ENCODE peak calls at places on chromosomes 1 and 21, in five cellular contexts. F, N, Y, J and S are unnamed samples.

GRCh38 chr1:222182641-222183040 is 365.3 kb downstream of the HHIPL2 start:
- DNase-seq in F (no peak), J (no peak), N (no peak), Y (no peak), S (no peak)

GRCh38 chr21:41446571-41446970 is 20.5 kb downstream of the MX1 start:
- DNase-seq in N (peak), Y (no peak), F (no peak), J (no peak), S (no peak)

GRCh38 chr1:44835738-44836675 is 7.0 kb downstream of the PTCH2 start:
- DNase-seq in N (peak), J (peak), F (peak), Y (peak), S (peak)

GRCh38 chr1:183097438-183098051 is 74.3 kb downstream of the LAMC1 start:
- DNase-seq in N (no peak), Y (peak), F (no peak), J (no peak), S (no peak)

GRCh38 chr1:16151200-16151708 is 4.6 kb downstream of the EPHA2 start:
- DNase-seq in J (no peak), F (no peak), Y (no peak), N (no peak), S (no peak)

GRCh38 chr1:8905582-8906191 is 27.2 kb upstream of the ENO1 start:
- DNase-seq in Y (peak), J (no peak), F (no peak), N (no peak), S (no peak)

GRCh38 chr1:173253046-173253445 is 45.9 kb upstream of the TNFSF4 start:
- DNase-seq in N (no peak), F (no peak), J (no peak), Y (no peak), S (no peak)

GRCh38 chr21:37459575-37459974 is 93.0 kb downstream of the DYRK1A start:
- DNase-seq in N (no peak), Y (no peak), J (no peak), F (no peak), S (no peak)

GRCh38 chr1:33295023-33295422 is 25.9 kb downstream of the A3GALT2 start:
- DNase-seq in J (no peak), Y (no peak), N (no peak), F (no peak), S (no peak)

GRCh38 chr1:33130297-33130696 is 49.3 kb downstream of the AZIN2 start:
- DNase-seq in F (no peak), J (no peak), N (no peak), Y (no peak), S (no peak)

GRCh38 chr1:177355575-177355974 is 184.8 kb downstream of the BRINP2 start:
- DNase-seq in F (no peak), N (no peak), J (no peak), Y (peak), S (no peak)

GRCh38 chr1:15155760-15156743 is 2.5 kb downstream of the TMEM51 start:
- DNase-seq in Y (no peak), J (no peak), F (no peak), N (no peak), S (no peak)

DNA sequence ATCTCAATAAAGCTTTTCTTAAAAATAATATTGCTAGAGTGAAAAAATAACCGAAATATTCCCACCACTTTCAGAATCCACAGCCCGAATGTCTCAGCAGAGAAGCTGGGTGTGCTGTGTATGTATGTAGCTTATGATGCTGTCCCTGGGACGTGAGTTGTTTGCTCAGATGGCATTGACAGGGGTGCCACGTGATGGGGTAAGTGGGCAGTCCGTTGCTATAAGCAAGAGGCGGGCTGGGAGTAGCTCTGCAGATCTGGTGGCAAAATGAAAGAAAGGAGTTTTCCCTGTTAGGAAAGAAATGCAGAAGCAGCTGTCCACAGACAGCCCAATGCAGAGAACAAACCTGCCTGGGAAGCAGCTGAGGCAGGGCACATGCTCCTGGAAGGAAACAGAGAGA is 3.8 kb upstream of the FAM20B start:
- DNase-seq in N (no peak), F (no peak), J (no peak), Y (no peak), S (no peak)
- H3K4me3 ChIP-seq in N (no peak), F (no peak), J (no peak), Y (no peak), S (no peak)

DNA sequence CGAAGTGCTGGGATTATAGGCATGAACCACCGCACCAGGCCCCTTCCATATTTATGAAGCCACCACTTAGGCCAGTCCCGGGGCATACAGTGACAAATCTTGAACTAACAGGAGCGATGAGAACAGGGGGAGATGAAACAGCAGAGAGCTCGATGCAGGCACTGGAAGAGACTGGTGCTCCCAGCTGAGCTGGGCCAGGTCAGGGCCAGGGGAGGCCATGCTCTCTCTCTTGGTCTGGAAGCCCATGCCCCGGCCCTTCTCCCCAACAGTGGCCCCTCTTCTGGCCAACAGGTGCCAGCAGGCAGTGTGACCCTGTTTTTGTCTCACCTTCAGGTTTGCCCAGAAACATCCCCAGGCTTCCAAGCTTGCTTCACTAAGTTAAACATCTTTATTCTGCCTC is 269.9 kb upstream of the C1orf174 start:
- DNase-seq in N (no peak), F (no peak), J (no peak), Y (no peak), S (no peak)
- H3K4me3 ChIP-seq in N (no peak), F (no peak), J (no peak), Y (no peak), S (no peak)

DNA sequence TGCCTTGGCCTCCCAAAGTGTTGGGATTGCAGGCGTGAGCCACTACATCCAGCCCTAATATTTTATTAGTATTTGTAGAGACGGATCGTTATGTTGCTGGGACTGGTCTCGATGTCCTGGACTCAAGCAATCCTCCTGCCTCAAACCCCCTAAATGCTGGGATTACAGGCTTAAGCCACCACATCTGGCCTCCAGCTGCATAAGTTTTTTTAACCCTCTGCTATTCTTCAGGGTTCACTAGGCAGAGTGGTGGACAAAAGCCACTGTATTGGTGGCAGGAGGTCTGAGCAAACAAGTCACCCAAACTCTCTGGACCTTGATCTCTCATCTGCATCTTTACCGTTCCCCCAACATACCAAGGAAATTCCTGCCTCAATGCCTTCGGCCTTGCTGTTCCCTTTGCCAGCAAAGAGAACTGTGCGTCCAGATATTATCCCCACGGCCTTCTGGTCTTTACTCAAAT is 10.1 kb upstream of the CLIC4 start:
- DNase-seq in J (no peak), Y (no peak), N (peak), F (no peak), S (no peak)
- H3K4me3 ChIP-seq in J (no peak), Y (no peak), N (no peak), F (no peak), S (no peak)

GRCh38 chr1:27567931-27568246 is 36.1 kb downstream of the AHDC1 start:
- DNase-seq in Y (peak), F (no peak), J (no peak), N (no peak), S (no peak)

GRCh38 chr1:27569506-27570382 is 34.2 kb downstream of the AHDC1 start:
- DNase-seq in Y (no peak), J (no peak), F (no peak), N (peak), S (no peak)

GRCh38 chr1:27568247-27569087 is 35.5 kb downstream of the AHDC1 start:
- DNase-seq in Y (peak), N (peak), J (peak), F (peak), S (peak)

GRCh38 chr1:27570383-27570755 is 33.6 kb downstream of the AHDC1 start:
- DNase-seq in N (no peak), J (no peak), F (no peak), Y (no peak), S (no peak)

DNA sequence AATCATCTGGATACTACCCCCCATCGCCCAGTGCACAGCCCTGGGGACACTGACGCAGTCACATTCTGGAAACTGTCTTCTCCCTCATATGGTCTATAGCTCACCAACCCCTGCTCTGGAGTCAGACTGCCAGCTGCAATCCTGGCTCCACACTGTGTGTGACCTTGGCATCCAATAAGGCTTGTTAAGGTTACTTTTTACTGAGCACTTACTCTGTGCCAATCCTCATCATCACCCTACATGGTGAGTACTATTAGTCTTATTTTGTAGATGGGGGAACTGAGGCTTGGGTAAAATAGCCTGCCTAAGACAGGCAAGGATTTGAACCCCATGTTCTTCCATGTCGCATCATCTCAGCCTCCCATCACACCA is 34.9 kb downstream of the AHDC1 start:
- DNase-seq in N (no peak), J (no peak), F (no peak), Y (no peak), S (no peak)
- H3K4me3 ChIP-seq in N (no peak), J (peak), F (peak), Y (no peak), S (peak)

GRCh38 chr1:161128591-161129420 is 3.7 kb downstream of the DEDD start:
- DNase-seq in J (no peak), F (no peak), N (no peak), Y (no peak), S (no peak)

GRCh38 chr1:161132410-161133219 is at the start of gene DEDD:
- DNase-seq in J (peak), N (peak), F (peak), Y (peak), S (peak)

GRCh38 chr1:161131721-161132409 is 602 bp downstream of the DEDD start:
- DNase-seq in J (no peak), N (no peak), Y (peak), F (peak), S (no peak)

GRCh38 chr1:161127649-161128048 is 4.8 kb downstream of the DEDD start:
- DNase-seq in Y (no peak), F (no peak), N (no peak), J (no peak), S (no peak)

GRCh38 chr1:161130266-161130665 is 2.2 kb downstream of the DEDD start:
- DNase-seq in F (no peak), Y (no peak), J (no peak), N (no peak), S (no peak)
- H3K4me3 ChIP-seq in F (no peak), Y (no peak), J (no peak), N (no peak), S (no peak)

GRCh38 chr1:27357281-27358037 is 9.3 kb downstream of the MAP3K6 start:
- DNase-seq in J (peak), N (peak), F (peak), Y (peak), S (peak)
- H3K4me3 ChIP-seq in J (peak), N (no peak), F (peak), Y (no peak), S (peak)

DNA sequence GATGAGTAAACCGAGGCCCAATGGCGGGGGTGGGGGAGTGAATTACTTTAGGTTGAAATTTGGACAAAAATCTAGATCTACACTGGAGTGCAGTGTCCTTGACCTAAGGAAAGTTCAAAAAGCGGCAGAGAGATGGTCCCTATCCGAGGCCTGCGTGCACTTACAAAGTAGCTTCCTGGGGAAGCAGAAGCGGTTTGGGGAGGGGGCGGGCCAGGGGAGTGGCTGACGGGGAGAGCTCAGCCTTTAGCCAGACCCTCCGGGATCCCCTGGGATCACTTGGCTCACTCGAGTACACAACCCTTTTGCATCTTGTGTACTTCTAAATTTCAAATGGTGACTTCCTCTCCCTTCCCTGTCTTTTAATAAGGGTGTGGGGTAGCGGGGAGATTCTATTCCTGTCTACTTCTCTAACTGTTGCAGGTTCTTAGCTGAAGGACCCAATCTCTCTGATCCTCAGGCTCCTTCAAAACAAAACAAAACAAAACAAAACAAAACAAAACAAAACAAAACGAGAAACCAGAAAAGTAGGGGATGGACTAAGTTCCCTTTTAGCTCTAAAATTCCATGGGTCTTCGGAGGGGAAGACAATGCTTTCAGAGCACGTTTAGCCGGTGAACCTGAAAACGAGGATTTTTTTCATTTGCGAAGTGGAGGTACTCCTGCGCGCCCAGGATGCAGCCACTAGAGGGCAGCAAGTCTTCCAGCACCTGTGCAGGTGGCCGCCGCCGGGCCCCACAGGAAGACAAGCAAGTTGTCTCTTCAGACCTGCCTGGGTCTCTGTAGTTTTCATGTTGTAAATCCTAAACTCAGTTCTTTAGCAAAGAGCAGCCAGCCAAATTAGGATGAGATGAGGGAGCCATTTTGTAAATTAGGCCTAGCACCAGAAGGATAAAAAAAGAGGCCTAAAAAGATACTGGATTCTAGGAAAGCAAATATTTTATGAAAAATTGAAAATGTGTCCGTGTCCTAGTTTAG is 17.9 kb upstream of the SNX27 start:
- DNase-seq in Y (peak), F (peak), N (peak), J (peak), S (peak)
- H3K4me3 ChIP-seq in Y (no peak), F (no peak), N (no peak), J (no peak), S (no peak)

GRCh38 chr1:185732941-185733340 is 1.2 kb upstream of the HMCN1 start:
- DNase-seq in F (no peak), Y (no peak), N (no peak), J (no peak), S (no peak)

GRCh38 chr1:185733818-185734709 is at the start of gene HMCN1:
- DNase-seq in Y (peak), N (peak), J (no peak), F (peak), S (peak)

GRCh38 chr1:185735667-185736105 is 1.5 kb downstream of the HMCN1 start:
- DNase-seq in J (no peak), Y (no peak), N (no peak), F (no peak), S (no peak)

GRCh38 chr1:185731446-185731845 is 2.7 kb upstream of the HMCN1 start:
- DNase-seq in J (no peak), Y (no peak), F (no peak), N (no peak), S (no peak)

DNA sequence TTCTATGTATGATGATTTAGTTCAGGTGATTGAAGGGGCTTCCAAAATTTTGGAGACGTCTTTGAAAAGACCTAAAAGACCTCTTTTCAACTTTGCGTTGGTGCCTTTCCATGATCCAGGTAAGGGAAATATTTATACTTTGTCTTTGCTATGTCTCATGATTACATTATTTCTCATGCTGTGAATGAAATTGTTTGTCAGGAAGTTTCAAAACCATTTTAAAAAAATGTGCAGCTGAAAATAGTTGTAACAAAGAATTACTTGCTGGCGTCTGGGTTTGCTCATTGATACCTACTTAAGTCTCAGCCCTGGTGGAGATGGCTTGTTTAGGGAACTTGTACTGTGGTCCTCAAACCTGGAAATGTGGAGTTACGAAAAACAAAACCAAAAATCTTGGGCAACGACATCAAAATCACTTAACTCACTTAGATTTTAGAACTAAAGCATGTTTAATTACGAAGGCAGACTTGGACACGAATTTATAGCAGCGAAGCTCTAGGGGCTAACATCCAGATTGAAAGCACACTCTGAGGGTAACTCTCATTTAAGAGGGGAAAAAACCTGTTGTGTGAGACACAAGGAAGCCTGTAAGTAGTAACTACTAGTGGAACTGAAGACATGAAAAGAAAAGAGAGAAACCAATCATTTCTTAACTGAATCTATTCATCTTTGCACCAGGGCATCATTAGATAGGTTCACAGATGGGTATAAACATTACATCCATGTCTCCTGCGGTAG is 907 bp downstream of the HMCN1 start:
- DNase-seq in Y (peak), N (no peak), J (no peak), F (no peak), S (no peak)
- H3K4me3 ChIP-seq in Y (peak), N (no peak), J (no peak), F (peak), S (peak)

DNA sequence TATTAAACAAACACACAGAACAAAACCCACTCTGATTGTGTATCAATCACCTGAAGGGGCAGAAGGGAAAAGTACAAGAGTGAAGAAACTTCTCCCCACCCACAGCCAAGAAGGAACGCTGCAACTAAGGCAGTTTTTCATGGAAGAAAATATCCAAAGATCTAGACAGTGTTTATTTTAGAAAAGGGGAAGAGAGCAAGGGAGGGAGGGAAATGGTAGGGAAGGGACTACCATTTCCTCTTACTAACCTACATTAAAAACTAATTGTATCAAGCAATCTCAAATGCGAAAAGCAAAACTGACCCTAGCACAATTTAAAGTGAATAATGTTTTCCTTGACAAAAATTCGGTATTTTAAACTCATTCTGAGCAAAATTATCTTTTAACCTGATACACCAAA is 3.5 kb downstream of the NRIP1 start:
- DNase-seq in Y (no peak), N (no peak), J (no peak), F (no peak), S (no peak)
- H3K4me3 ChIP-seq in Y (no peak), N (no peak), J (no peak), F (peak), S (no peak)

GRCh38 chr1:93082313-93082712 is 3.2 kb downstream of the MTF2 start:
- DNase-seq in Y (no peak), J (no peak), N (no peak), F (no peak), S (no peak)

GRCh38 chr1:93083979-93084378 is 4.9 kb downstream of the MTF2 start:
- DNase-seq in Y (no peak), F (no peak), N (no peak), J (no peak), S (no peak)

GRCh38 chr1:93079685-93080141 is 630 bp downstream of the MTF2 start:
- DNase-seq in J (no peak), Y (peak), F (peak), N (no peak), S (peak)

GRCh38 chr1:93080424-93080823 is 1.3 kb downstream of the MTF2 start:
- DNase-seq in J (no peak), Y (peak), F (no peak), N (no peak), S (peak)

GRCh38 chr1:93081716-93082115 is 2.6 kb downstream of the MTF2 start:
- DNase-seq in N (no peak), Y (no peak), F (no peak), J (no peak), S (no peak)
- H3K4me3 ChIP-seq in N (no peak), Y (peak), F (no peak), J (peak), S (peak)